ENCODE peak calls at places on chromosomes 7 and 10, in seven cellular contexts. U is brain microvascular endothelial cell, Y is lung microvascular endothelial cell, S is transverse colon, J is NCI-H510A treated with DMSO at 0.1 percent for 48 hours, V is EL, X is SW 1271. H is an unnamed sample.

GRCh38 chr10:48251525-48252353 is 22.8 kb downstream of the FRMPD2 start:
- DNase-seq in X (no peak), Y (peak), J (peak), S (peak), U (no peak), V (no peak), H (no peak)

GRCh38 chr10:69853064-69853463 is 51.4 kb downstream of the COL13A1 start:
- DNase-seq in Y (no peak), U (no peak), S (no peak), X (no peak), V (no peak), J (no peak), H (no peak)

GRCh38 chr7:9083837-9084236 is 650.4 kb downstream of the NXPH1 start:
- DNase-seq in J (no peak), Y (no peak), V (no peak), S (no peak), U (no peak), X (no peak), H (no peak)

GRCh38 chr7:45617166-45617565 is 43.0 kb downstream of the ADCY1 start:
- DNase-seq in Y (no peak), V (no peak), S (no peak), J (no peak), X (no peak), U (no peak), H (no peak)

GRCh38 chr7:126690104-126690503 is 562.6 kb downstream of the GRM8 start:
- DNase-seq in U (no peak), S (no peak), X (no peak), J (no peak), V (no peak), Y (no peak), H (no peak)

GRCh38 chr10:59108886-59109288 is 67.6 kb upstream of the PHYHIPL start:
- DNase-seq in Y (no peak), U (no peak), V (no peak), J (no peak), X (no peak), S (no peak), H (no peak)

GRCh38 chr10:84957427-84957826 is 629.0 kb downstream of the CCSER2 start:
- DNase-seq in J (no peak), X (no peak), V (no peak), U (no peak), Y (no peak), S (no peak), H (no peak)

GRCh38 chr7:19871102-19871501 is 97.7 kb upstream of the TMEM196 start:
- DNase-seq in U (no peak), S (no peak), V (no peak), X (no peak), Y (no peak), J (no peak), H (no peak)

GRCh38 chr10:128067691-128068397 is 58.4 kb downstream of the MKI67 start:
- DNase-seq in X (no peak), V (no peak), S (peak), J (no peak), U (no peak), Y (no peak), H (no peak)

GRCh38 chr10:123428302-123428701 is 237.9 kb upstream of the GPR26 start:
- DNase-seq in X (no peak), U (no peak), S (no peak), Y (no peak), J (peak), V (no peak), H (no peak)

GRCh38 chr10:49164587-49165188 is 23.5 kb downstream of the TMEM273 start:
- DNase-seq in X (peak), J (no peak), S (no peak), Y (peak), U (peak), V (no peak), H (peak)

GRCh38 chr10:113641702-113642101 is 22.1 kb downstream of the NRAP start:
- DNase-seq in V (no peak), S (no peak), J (no peak), Y (no peak), U (no peak), X (no peak), H (no peak)

GRCh38 chr10:43284341-43284910 is 17.6 kb upstream of the RASGEF1A start:
- DNase-seq in U (no peak), Y (peak), X (no peak), S (no peak), V (no peak), J (no peak), H (peak)

GRCh38 chr10:130807096-130807495 is 504.4 kb downstream of the TCERG1L start:
- DNase-seq in Y (no peak), X (no peak), S (no peak), U (no peak), V (no peak), J (no peak), H (no peak)

GRCh38 chr7:22255342-22255741 is 101.6 kb downstream of the RAPGEF5 start:
- DNase-seq in X (no peak), Y (no peak), J (no peak), V (no peak), U (no peak), S (no peak), H (no peak)

GRCh38 chr10:62647375-62648092 is 157.0 kb upstream of the ADO start:
- DNase-seq in S (no peak), U (no peak), J (no peak), V (no peak), Y (no peak), X (no peak), H (no peak)

GRCh38 chr7:125253454-125254182 is 324.0 kb upstream of the POT1 start:
- DNase-seq in Y (no peak), X (no peak), J (no peak), S (no peak), U (no peak), V (no peak), H (no peak)

GRCh38 chr7:133484135-133484534 is 231.3 kb downstream of the EXOC4 start:
- DNase-seq in U (no peak), S (no peak), Y (no peak), V (no peak), J (no peak), X (no peak), H (no peak)

GRCh38 chr10:7410306-7410799 is 481 bp downstream of the SFMBT2 start:
- DNase-seq in V (no peak), U (no peak), J (no peak), Y (no peak), S (peak), X (no peak), H (peak)

GRCh38 chr10:1169186-1169885 is 113.2 kb downstream of the WDR37 start:
- DNase-seq in S (no peak), X (no peak), J (no peak), V (no peak), U (no peak), Y (no peak), H (no peak)

GRCh38 chr7:73941836-73942551 is 81.0 kb downstream of the TMEM270 start:
- DNase-seq in X (peak), Y (peak), U (peak), S (no peak), V (peak), J (no peak), H (peak)

GRCh38 chr7:47253650-47254080 is 328.2 kb downstream of the TNS3 start:
- DNase-seq in S (peak), U (peak), Y (peak), V (peak), J (peak), X (peak), H (peak)

GRCh38 chr10:49539320-49539885 is 482 bp upstream of the ERCC6 start:
- DNase-seq in J (peak), X (peak), U (peak), V (peak), Y (no peak), S (peak), H (peak)

GRCh38 chr7:137989127-137989526 is 12.8 kb downstream of the CREB3L2 start:
- DNase-seq in X (no peak), U (no peak), Y (no peak), J (no peak), S (no peak), V (no peak), H (peak)

H was measured in dermis blood vessel endothelial cell.